ENCODE peak calls at places on chromosomes 1 and 21, in ten cellular contexts. H, Z, Y, X, S, A, V, N, P and K are unnamed samples. For H3K4me1, the result is how much of the 10 kb centered on the place peaks cover.

GRCh38 chr1:173507205-173507846 is 30.2 kb downstream of the PRDX6 start:
- DNase-seq in X (no peak), P (peak), S (no peak), N (no peak), H (no peak), A (peak), V (no peak), Z (no peak), Y (no peak), K (no peak)

GRCh38 chr1:235902638-235903542 is 36.2 kb upstream of the LYST start:
- DNase-seq in N (no peak), Y (no peak), S (no peak), Z (peak), P (peak), X (peak), V (peak), H (peak), A (peak), K (no peak)

GRCh38 chr1:160646192-160646591 is 652 bp downstream of the SLAMF1 start:
- DNase-seq in H (no peak), V (no peak), A (no peak), Y (no peak), X (no peak), N (no peak), Z (no peak), S (no peak), P (no peak), K (no peak)

GRCh38 chr1:205355054-205355453 is 1.7 kb downstream of the KLHDC8A start:
- DNase-seq in X (no peak), P (no peak), Y (no peak), V (peak), A (peak), S (no peak), Z (no peak), H (no peak), N (no peak), K (peak)

GRCh38 chr1:151787689-151788088 is 2.6 kb downstream of the TDRKH start:
- DNase-seq in P (no peak), Z (no peak), X (no peak), Y (no peak), A (no peak), S (no peak), H (no peak), V (no peak), N (no peak), K (no peak)

GRCh38 chr1:57310992-57311790 is 112.7 kb downstream of the DAB1 start:
- DNase-seq in Z (no peak), A (no peak), X (no peak), H (no peak), S (no peak), N (no peak), V (peak), P (no peak), Y (no peak), K (no peak)

GRCh38 chr1:19661721-19662228 is 2.9 kb upstream of the HTR6 start:
- DNase-seq in P (peak), S (no peak), N (no peak), Z (no peak), V (no peak), X (no peak), A (no peak), Y (no peak), H (peak), K (no peak)

GRCh38 chr1:241615043-241615974 is 24.9 kb downstream of the CHML start:
- DNase-seq in X (no peak), S (no peak), Z (no peak), P (no peak), A (no peak), N (no peak), H (no peak), V (peak), Y (no peak), K (peak)

GRCh38 chr1:85243336-85243735 is 16.1 kb downstream of the C1orf52 start:
- DNase-seq in X (no peak), N (no peak), A (no peak), Z (no peak), Y (no peak), S (no peak), H (no peak), V (no peak), P (no peak), K (no peak)

GRCh38 chr1:27724961-27725373 is 794 bp upstream of the FAM76A start:
- DNase-seq in P (no peak), V (peak), A (no peak), Y (no peak), Z (peak), S (peak), H (peak), N (peak), X (peak), K (no peak)

GRCh38 chr1:167086033-167086432 is 4.1 kb downstream of the GPA33 start:
- DNase-seq in A (no peak), S (no peak), V (peak), Z (no peak), Y (no peak), P (no peak), N (no peak), H (no peak), X (no peak), K (no peak)

GRCh38 chr1:52659851-52660596 is 27.1 kb downstream of the SHISAL2A start:
- DNase-seq in A (no peak), X (no peak), Z (no peak), S (no peak), H (peak), P (no peak), N (no peak), Y (no peak), V (no peak), K (no peak)

GRCh38 chr1:111372336-111372965 is 55.1 kb downstream of the OVGP1 start:
- DNase-seq in H (no peak), S (no peak), A (peak), V (no peak), Y (no peak), N (no peak), X (no peak), P (no peak), Z (no peak), K (peak)

GRCh38 chr21:44845418-44846200 is 27.7 kb upstream of the SUMO3 start:
- DNase-seq in V (peak), S (peak), Z (no peak), X (no peak), A (peak), Y (peak), H (peak), N (peak), P (no peak), K (peak)

GRCh38 chr1:208425096-208425495 is 180.9 kb upstream of the PLXNA2 start:
- DNase-seq in V (no peak), A (no peak), H (no peak), X (no peak), S (no peak), Y (no peak), P (no peak), N (no peak), Z (no peak), K (no peak)

GRCh38 chr21:15732290-15732995 is 2.7 kb downstream of the USP25 start:
- DNase-seq in P (no peak), S (no peak), X (no peak), A (peak), Z (no peak), N (no peak), Y (no peak), H (peak), V (no peak), K (no peak)

GRCh38 chr1:40663324-40664166 is 1.9 kb downstream of the RIMS3 start:
- DNase-seq in P (no peak), H (no peak), N (no peak), Z (no peak), X (no peak), V (no peak), S (no peak), Y (no peak), A (no peak), K (no peak)

GRCh38 chr1:60746278-60746761 is 336.0 kb upstream of the NFIA start:
- DNase-seq in S (peak), V (no peak), A (no peak), H (no peak), Y (no peak), P (no peak), Z (no peak), N (no peak), X (no peak), K (no peak)

GRCh38 chr1:227428803-227429202 is 110.5 kb upstream of the CDC42BPA start:
- DNase-seq in N (no peak), X (no peak), S (peak), A (no peak), P (no peak), H (no peak), Z (peak), Y (no peak), V (peak), K (peak)

GRCh38 chr21:41632748-41633475 is 125.0 kb upstream of the TMPRSS2 start:
- DNase-seq in P (no peak), H (no peak), N (no peak), Y (no peak), X (no peak), A (peak), S (no peak), V (no peak), Z (no peak), K (peak)

GRCh38 chr1:22542886-22543285 is 20.4 kb upstream of the EPHA8 start:
- DNase-seq in H (no peak), Z (no peak), P (no peak), X (no peak), A (no peak), S (no peak), V (no peak), N (no peak), Y (no peak), K (no peak)

GRCh38 chr1:28813931-28814465 is 2.0 kb downstream of the OPRD1 start:
- DNase-seq in V (no peak), Y (no peak), P (no peak), A (no peak), X (no peak), Z (no peak), H (no peak), N (no peak), S (no peak), K (no peak)
- H3K4me1 ChIP-seq in V (under half), Y (under half), P (under half), A (under half), X (under half), Z (under half), H (under half), N (under half), S (under half), K (under half)

GRCh38 chr1:246317723-246318359 is 189.2 kb downstream of the SMYD3 start:
- DNase-seq in Z (no peak), S (no peak), Y (no peak), X (no peak), H (no peak), V (no peak), N (no peak), P (no peak), A (no peak), K (no peak)

GRCh38 chr1:246320286-246320685 is 186.8 kb downstream of the SMYD3 start:
- DNase-seq in A (no peak), H (no peak), S (no peak), Y (no peak), P (no peak), V (no peak), N (no peak), Z (no peak), X (no peak), K (no peak)

GRCh38 chr1:246318622-246319021 is 188.5 kb downstream of the SMYD3 start:
- DNase-seq in Z (no peak), N (no peak), Y (no peak), S (no peak), V (no peak), A (no peak), X (no peak), P (no peak), H (no peak), K (no peak)

GRCh38 chr1:246319111-246319510 is 188.0 kb downstream of the SMYD3 start:
- DNase-seq in H (no peak), X (no peak), A (no peak), P (no peak), Z (no peak), V (no peak), Y (no peak), N (no peak), S (no peak), K (no peak)

DNA sequence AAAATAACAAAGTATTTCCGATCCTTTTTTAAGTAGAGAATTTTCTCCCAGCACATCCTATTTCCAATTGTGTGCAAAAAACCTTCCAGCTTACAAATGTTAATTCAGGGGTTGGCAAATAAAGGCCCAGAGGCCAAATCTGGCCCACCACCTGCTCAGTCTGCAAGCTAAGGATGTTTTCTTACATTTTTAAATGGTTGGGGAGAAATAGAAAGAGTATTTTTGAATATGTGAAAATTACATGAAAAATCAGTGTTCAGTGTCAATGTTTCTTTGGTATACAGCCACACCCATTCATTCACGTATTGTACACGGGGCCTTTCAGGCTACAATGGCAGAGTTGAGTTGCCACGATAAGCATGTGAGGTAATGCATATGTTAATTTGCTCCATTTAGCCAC is 189.8 kb downstream of the SMYD3 start:
- DNase-seq in Y (no peak), S (no peak), N (no peak), A (no peak), H (no peak), V (no peak), Z (no peak), X (no peak), P (no peak), K (no peak)
- H3K27ac ChIP-seq in Y (no peak), S (no peak), N (no peak), A (no peak), H (no peak), V (no peak), Z (no peak), X (no peak), P (no peak), K (no peak)

DNA sequence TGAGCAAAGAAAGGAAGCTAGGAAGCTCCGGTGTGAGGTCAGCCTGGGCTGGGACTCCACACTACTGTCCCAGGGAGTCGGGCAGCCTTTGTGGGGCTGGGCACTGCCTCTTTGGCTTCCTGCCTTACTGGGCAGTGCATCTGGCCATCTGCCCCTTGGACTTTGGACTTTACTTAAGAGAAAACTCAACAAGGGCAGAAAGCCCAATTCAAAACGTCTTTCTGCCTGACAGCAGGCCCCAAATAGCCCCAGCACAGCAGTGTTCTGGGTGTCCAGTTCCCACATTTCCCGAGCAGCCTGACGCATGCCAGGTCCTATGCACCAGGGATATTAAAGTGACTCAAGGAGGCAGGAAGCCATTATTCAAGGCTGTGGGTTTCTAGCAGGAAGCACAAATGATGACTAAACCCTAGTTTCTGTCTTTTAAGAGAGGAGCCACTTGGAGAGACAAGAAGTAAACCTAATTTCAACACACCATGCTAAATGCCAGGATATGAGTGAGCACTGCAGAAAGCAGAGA is 37.9 kb upstream of the EDEM3 start:
- DNase-seq in V (peak), A (peak), X (peak), Y (no peak), P (peak), H (peak), N (no peak), S (peak), Z (peak), K (peak)
- TF ChIP-seq POLR2A in V (peak), A (no peak), X (peak), Y (no peak), P (no peak), H (no peak), N (no peak), S (no peak), Z (no peak), K (peak)

GRCh38 chr1:2552189-2552588 is 4.0 kb upstream of the TNFRSF14 start:
- DNase-seq in Z (no peak), Y (no peak), A (peak), H (no peak), N (no peak), X (no peak), P (no peak), V (no peak), S (no peak), K (no peak)
- H3K4me1 ChIP-seq in Z (under half), Y (under half), A (under half), H (under half), N (under half), X (under half), P (under half), V (under half), S (half or more), K (under half)

DNA sequence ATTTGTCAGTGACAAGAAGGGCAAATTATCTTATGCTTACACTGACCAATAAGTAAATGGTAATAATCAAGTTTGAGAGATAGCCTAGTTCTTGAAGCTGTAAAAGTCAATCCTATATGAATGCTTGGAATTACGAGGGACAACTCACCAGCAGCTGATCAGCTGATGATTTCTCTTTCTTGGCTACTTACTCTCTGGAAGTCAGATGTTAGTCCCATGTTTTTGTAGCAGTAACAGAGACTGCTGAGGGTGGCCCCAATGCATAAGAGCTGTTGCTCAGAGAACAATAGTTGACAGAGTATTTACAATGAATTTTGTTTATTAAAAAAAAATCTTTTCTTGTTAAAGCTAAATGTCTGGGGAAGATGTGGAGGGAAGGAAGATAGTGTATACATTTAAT is 39.3 kb downstream of the CD160 start:
- DNase-seq in Z (no peak), H (no peak), N (no peak), X (no peak), A (no peak), P (no peak), S (no peak), Y (no peak), V (no peak), K (no peak)
- H3K27ac ChIP-seq in Z (no peak), H (no peak), N (no peak), X (no peak), A (no peak), P (no peak), S (no peak), Y (no peak), V (no peak), K (no peak)

GRCh38 chr1:20786310-20787099 is 602 bp downstream of the HP1BP3 start:
- DNase-seq in A (peak), V (peak), Z (peak), P (peak), H (peak), X (peak), Y (peak), N (peak), S (peak), K (peak)
- TF ChIP-seq POLR2A in A (no peak), V (peak), Z (peak), P (peak), H (peak), X (peak), Y (peak), N (peak), S (peak), K (peak)

DNA sequence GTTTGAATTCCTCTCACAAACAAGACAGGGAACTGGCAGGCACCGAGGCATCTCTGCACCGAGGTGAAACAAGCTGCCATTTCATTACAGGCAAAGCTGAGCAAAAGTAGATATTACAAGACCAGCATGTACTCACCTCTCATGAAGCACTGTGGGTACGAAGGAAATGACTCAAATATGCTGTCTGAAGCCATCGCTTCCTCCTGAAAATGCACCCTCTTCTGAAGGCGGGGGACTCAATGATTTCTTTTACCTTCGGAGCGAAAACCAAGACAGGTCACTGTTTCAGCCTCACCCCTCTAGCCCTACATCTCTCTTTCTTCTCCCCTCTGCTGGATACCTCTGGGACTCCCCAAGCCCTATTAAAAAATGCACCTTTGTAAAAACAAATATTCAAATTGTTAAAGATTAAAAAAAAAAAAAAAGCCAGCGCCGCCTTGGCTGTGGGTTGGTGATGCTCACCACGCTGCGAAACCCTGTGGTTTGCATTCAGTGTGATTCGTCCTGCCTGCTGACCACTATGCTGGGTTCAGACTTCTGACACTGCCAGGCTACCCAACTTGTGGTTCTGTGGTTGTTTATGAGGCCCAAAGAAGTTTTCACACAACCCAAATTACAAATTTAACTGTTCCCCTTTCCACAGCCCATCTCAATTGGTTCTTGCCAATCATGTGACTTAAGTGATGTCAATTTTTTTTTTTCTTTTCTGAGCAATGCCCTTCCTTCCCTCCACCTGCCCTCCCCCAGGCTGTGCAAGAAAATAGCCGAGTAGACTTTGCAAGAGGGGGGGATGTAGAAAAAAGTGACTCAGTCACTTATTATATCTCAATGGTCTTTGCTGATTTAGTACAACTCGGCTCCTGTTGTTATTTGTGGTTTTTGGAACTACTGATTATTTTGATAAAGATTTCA is at the start of gene RUNX1:
- DNase-seq in S (peak), H (peak), V (peak), A (no peak), X (no peak), Y (peak), N (no peak), Z (no peak), P (no peak), K (no peak)
- H3K4me1 ChIP-seq in S (half or more), H (under half), V (under half), A (under half), X (under half), Y (under half), N (under half), Z (under half), P (half or more), K (under half)